ENCODE peak calls at places on chromosomes 2 and 18, in seven cellular contexts. Y, U, N, M, T, C and D are unnamed samples.
A peak's percentile ranks its signal among the peaks of the same experiment; 100 is the strongest.

GRCh38 chr2:225030089-225030653 is 12.1 kb downstream of the DOCK10 start:
- DNase-seq in C (no peak), U (no peak), T (no peak), M (no peak), N (no peak), Y (no peak), D (no peak)

GRCh38 chr2:223054193-223054781 is 2.3 kb downstream of the KCNE4 start:
- DNase-seq in N (peak; percentile 49), U (no peak), M (no peak), T (peak; percentile 86), C (no peak), Y (no peak), D (no peak)

GRCh38 chr18:21853020-21853419 is 112.4 kb downstream of the MIB1 start:
- DNase-seq in T (no peak), N (no peak), C (no peak), Y (no peak), U (no peak), M (no peak), D (no peak)

GRCh38 chr2:209367091-209367747 is 56.6 kb upstream of the MAP2 start:
- DNase-seq in Y (no peak), T (no peak), C (peak; percentile 34), M (no peak), U (no peak), N (no peak), D (no peak)

GRCh38 chr2:55138045-55138444 is 87.8 kb upstream of the RTN4 start:
- DNase-seq in T (no peak), M (no peak), N (no peak), U (no peak), C (no peak), Y (no peak), D (no peak)

GRCh38 chr2:167784071-167784400 is 463.4 kb downstream of the STK39 start:
- DNase-seq in N (no peak), Y (no peak), C (no peak), U (no peak), M (no peak), T (no peak), D (no peak)

GRCh38 chr18:34158881-34159690 is 65.6 kb downstream of the NOL4 start:
- DNase-seq in N (no peak), Y (peak; percentile 85), M (peak; percentile 24), C (no peak), U (no peak), T (peak; percentile 48), D (peak; percentile 72)

GRCh38 chr2:179226203-179226960 is 38.2 kb downstream of the SESTD1 start:
- DNase-seq in M (no peak), U (no peak), N (no peak), T (no peak), C (no peak), Y (no peak), D (no peak)

GRCh38 chr18:58004317-58004716 is 39.7 kb upstream of the NEDD4L start:
- DNase-seq in N (no peak), U (peak; percentile 60), T (no peak), Y (no peak), C (peak; percentile 76), M (no peak), D (no peak)

GRCh38 chr2:141392517-141393213 is 738.2 kb downstream of the LRP1B start:
- DNase-seq in U (no peak), T (no peak), N (no peak), Y (no peak), M (peak; percentile 62), C (no peak), D (no peak)

GRCh38 chr2:137706786-137707613 is 257.3 kb upstream of the HNMT start:
- DNase-seq in Y (no peak), T (peak; percentile 23), N (no peak), U (no peak), C (no peak), M (no peak), D (no peak)

GRCh38 chr2:54403512-54404238 is 52.5 kb upstream of the SPTBN1 start:
- DNase-seq in T (no peak), C (no peak), Y (no peak), U (no peak), M (no peak), N (no peak), D (no peak)

GRCh38 chr2:199434555-199434954 is 23.2 kb downstream of the SATB2 start:
- DNase-seq in C (no peak), M (no peak), T (no peak), U (no peak), Y (no peak), N (no peak), D (no peak)

GRCh38 chr2:240437861-240438809 is 2.7 kb downstream of the GPC1 start:
- DNase-seq in N (peak; percentile 76), M (peak; percentile 53), T (peak; percentile 88), U (peak; percentile 38), Y (peak; percentile 86), C (peak; percentile 60), D (no peak)

GRCh38 chr2:126634273-126634861 is 21.6 kb upstream of the GYPC start:
- DNase-seq in M (no peak), T (no peak), Y (peak; percentile 53), U (peak; percentile 4), C (no peak), N (no peak), D (no peak)

GRCh38 chr18:12328179-12328823 is 20.3 kb downstream of the TUBB6 start:
- DNase-seq in Y (no peak), U (no peak), T (no peak), M (no peak), C (no peak), N (no peak), D (no peak)
- H3K36me3 ChIP-seq in Y (peaks cover 31% of the 10 kb centered on the region), U (peaks cover 13% of the 10 kb centered on the region), T (peaks cover 87% of the 10 kb centered on the region), M (peaks cover 17% of the 10 kb centered on the region), C (peaks cover 32% of the 10 kb centered on the region), N (peaks cover 55% of the 10 kb centered on the region), D (peaks cover 25% of the 10 kb centered on the region)

DNA sequence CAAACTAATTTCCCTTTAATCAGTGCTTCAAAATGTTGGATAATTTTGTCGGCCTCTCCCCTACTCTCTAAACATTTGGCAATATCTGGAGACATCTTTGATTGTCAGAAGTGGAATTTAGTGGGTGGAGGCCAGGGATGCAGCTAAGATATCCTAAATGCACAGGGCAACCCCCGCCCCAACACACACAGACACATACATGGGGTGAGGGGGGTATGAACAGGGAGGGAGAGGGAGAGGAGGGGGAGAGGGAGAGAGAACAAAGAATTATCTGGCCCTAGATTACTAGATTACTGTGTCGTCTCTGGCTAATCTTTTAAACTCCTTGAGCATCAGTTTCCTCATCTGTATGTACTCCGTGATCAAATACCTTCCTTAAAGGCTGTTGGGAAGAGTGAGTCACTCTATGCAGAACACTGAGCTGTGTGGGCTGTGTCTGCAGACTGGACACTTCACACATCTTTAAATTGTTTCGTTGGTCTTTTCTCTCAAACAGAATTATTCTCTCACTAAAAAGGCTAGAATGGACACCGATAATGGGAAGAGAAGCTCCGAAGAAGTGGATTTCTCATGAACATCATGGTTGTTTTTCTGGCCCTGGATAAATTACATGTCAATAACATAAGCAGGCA is 2.9 kb downstream of the RNF149 start:
- DNase-seq in T (no peak), U (no peak), Y (no peak), M (peak; percentile 70), N (no peak), C (peak; percentile 55), D (no peak)
- H3K4me1 ChIP-seq in T (peaks cover 44% of the 10 kb centered on the region), U (peaks cover 16% of the 10 kb centered on the region), Y (peaks cover 4% of the 10 kb centered on the region), M (peaks cover 23% of the 10 kb centered on the region), N (peaks cover 13% of the 10 kb centered on the region), C (peaks cover 29% of the 10 kb centered on the region), D (peaks cover 3% of the 10 kb centered on the region)

DNA sequence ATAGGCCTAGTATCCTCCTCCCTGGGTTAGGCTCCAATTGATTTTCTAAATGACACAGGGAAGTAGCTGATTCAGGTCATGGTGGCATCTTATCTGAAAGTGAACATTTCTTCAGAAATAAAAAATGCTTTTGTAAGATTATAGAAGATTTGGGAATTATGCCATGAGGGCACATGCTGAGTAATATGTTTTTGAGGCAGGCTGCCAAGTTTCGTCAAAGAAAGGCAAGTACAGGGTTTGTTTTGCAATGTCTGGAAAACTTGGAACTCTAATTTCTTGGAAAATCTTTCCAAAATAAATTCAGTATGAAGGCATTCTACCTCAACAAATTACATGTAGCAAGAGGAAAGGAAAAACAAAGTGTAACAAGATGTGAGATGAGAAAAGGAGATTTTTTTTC is 167.6 kb downstream of the PLCL1 start:
- DNase-seq in T (no peak), U (no peak), N (peak; percentile 66), M (peak; percentile 95), C (peak; percentile 30), Y (no peak), D (no peak)
- H3K27me3 ChIP-seq in T (no peaks in the 10 kb centered on the region), U (no peaks in the 10 kb centered on the region), N (no peaks in the 10 kb centered on the region), M (no peaks in the 10 kb centered on the region), C (no peaks in the 10 kb centered on the region), Y (no peaks in the 10 kb centered on the region), D (no peaks in the 10 kb centered on the region)

GRCh38 chr18:13022644-13023043 is 31.5 kb downstream of the CEP192 start:
- DNase-seq in T (no peak), C (no peak), N (no peak), M (no peak), Y (no peak), U (no peak), D (no peak)
- H3K36me3 ChIP-seq in T (peaks cover 64% of the 10 kb centered on the region), C (peaks cover 9% of the 10 kb centered on the region), N (peaks cover 11% of the 10 kb centered on the region), M (peaks cover 5% of the 10 kb centered on the region), Y (peaks cover 30% of the 10 kb centered on the region), U (peaks cover 23% of the 10 kb centered on the region), D (no peaks in the 10 kb centered on the region)

GRCh38 chr2:230982126-230982525 is 13.8 kb upstream of the SPATA3 start:
- DNase-seq in M (no peak), U (no peak), Y (no peak), N (no peak), C (no peak), T (no peak), D (no peak)

GRCh38 chr2:230985519-230986231 is 10.2 kb upstream of the SPATA3 start:
- DNase-seq in C (no peak), T (no peak), U (no peak), N (no peak), M (no peak), Y (no peak), D (no peak)

GRCh38 chr2:230982528-230982927 is 13.4 kb upstream of the SPATA3 start:
- DNase-seq in U (no peak), T (no peak), Y (no peak), C (no peak), M (no peak), N (no peak), D (no peak)

GRCh38 chr2:230981704-230982103 is 14.2 kb upstream of the SPATA3 start:
- DNase-seq in T (no peak), N (no peak), Y (no peak), M (no peak), U (no peak), C (no peak), D (no peak)

DNA sequence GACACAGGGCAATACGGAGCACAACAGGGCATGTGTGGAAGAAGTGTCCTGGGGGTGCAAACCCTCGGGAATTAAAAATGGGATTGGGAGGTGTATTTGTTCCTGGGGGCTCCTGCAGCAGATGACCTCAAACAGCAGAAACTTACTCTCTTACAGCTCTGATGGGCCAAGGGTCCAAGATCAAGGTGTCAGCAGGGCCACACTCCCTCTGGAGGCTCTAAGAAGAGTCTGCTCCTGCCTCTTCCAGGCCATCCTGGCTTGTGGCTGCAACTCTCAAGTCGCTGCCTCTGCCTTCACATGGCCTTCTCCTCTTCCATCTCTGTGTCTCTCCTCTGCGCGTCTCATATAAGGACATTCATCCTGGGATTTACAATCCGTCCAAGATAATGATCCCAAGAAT is 12.4 kb upstream of the SPATA3 start:
- DNase-seq in U (no peak), C (no peak), M (no peak), Y (no peak), T (no peak), N (no peak), D (no peak)
- H3K4me1 ChIP-seq in U (peaks cover 4% of the 10 kb centered on the region), C (no peaks in the 10 kb centered on the region), M (peaks cover 4% of the 10 kb centered on the region), Y (no peaks in the 10 kb centered on the region), T (peaks cover 4% of the 10 kb centered on the region), N (no peaks in the 10 kb centered on the region), D (peaks cover 1% of the 10 kb centered on the region)